ENCODE peak calls at places on chromosomes 11 and 22, in nine cellular contexts. T is fibroblast of the aortic adventitia, O is cardiac muscle cell, P is heart left ventricle, J is mucosa of descending colon, B is BE2C, G is dorsolateral prefrontal cortex, M is retinal pigment epithelial cell, Y is PC-9. A is an unnamed sample.

GRCh38 chr22:23236440-23237139 is 56.3 kb downstream of the BCR start:
- DNase-seq in T (no peak), O (no peak), P (no peak), J (no peak), B (no peak), G (peak; percentile 67), M (no peak), Y (no peak), A (no peak)

GRCh38 chr11:15158351-15159015 is 43.8 kb downstream of the INSC start:
- DNase-seq in T (peak; percentile 72), O (no peak), P (no peak), J (no peak), B (no peak), G (no peak), M (no peak), Y (no peak), A (no peak)

GRCh38 chr22:32781695-32782094 is 19.8 kb upstream of the TIMP3 start:
- DNase-seq in T (peak; percentile 43), O (no peak), P (no peak), J (no peak), B (no peak), G (no peak), M (no peak), Y (no peak), A (no peak)

GRCh38 chr11:132028380-132029240 is 658.2 kb downstream of the NTM start:
- DNase-seq in T (peak; percentile 73), O (peak; percentile 53), P (no peak), J (no peak), B (no peak), G (no peak), M (no peak), Y (no peak), A (no peak)

GRCh38 chr11:83720675-83721074 is 434.5 kb upstream of the CCDC90B start:
- DNase-seq in T (no peak), O (no peak), P (no peak), J (no peak), B (no peak), G (no peak), M (no peak), Y (no peak), A (no peak)

GRCh38 chr22:49243965-49244364 is 583.7 kb downstream of the BRD1 start:
- DNase-seq in T (no peak), O (no peak), P (no peak), J (no peak), B (no peak), G (no peak), M (no peak), Y (no peak), A (no peak)

GRCh38 chr22:30932661-30933060 is 35.9 kb downstream of the MORC2 start:
- DNase-seq in T (no peak), O (no peak), P (no peak), J (no peak), B (no peak), G (no peak), M (no peak), Y (no peak), A (no peak)

GRCh38 chr11:22190827-22191463 is 1.9 kb upstream of the ANO5 start:
- DNase-seq in T (no peak), O (no peak), P (no peak), J (no peak), B (no peak), G (no peak), M (no peak), Y (no peak), A (no peak)

GRCh38 chr11:102153082-102153481 is 42.8 kb downstream of the YAP1 start:
- DNase-seq in T (no peak), O (no peak), P (no peak), J (no peak), B (no peak), G (no peak), M (no peak), Y (no peak), A (no peak)

GRCh38 chr11:6567371-6567745 is 36.1 kb downstream of the RRP8 start:
- DNase-seq in T (no peak), O (no peak), P (no peak), J (no peak), B (no peak), G (peak; percentile 67), M (no peak), Y (no peak), A (no peak)

GRCh38 chr22:40453676-40454075 is 83.3 kb downstream of the SGSM3 start:
- DNase-seq in T (no peak), O (no peak), P (no peak), J (no peak), B (no peak), G (no peak), M (no peak), Y (no peak), A (no peak)

GRCh38 chr11:76837696-76838421 is 22.9 kb upstream of the ACER3 start:
- DNase-seq in T (no peak), O (no peak), P (no peak), J (no peak), B (no peak), G (no peak), M (no peak), Y (no peak), A (no peak)
- H3K4me3 ChIP-seq in T (no peak overlapping the region), O (no peak overlapping the region), P (no peak overlapping the region), J (no peak overlapping the region), B (no peak overlapping the region), G (no peak overlapping the region), M (no peak overlapping the region), Y (no peak overlapping the region), A (no peak overlapping the region)

GRCh38 chr11:8263769-8264410 is at the start of gene LMO1:
- DNase-seq in T (peak; percentile 66), O (peak; percentile 94), P (peak; percentile 81), J (peak; percentile 85), B (peak; percentile 86), G (peak; percentile 90), M (no peak), Y (peak; percentile 66), A (no peak)
- H3K4me3 ChIP-seq in T (peak within 1 kb of the TSS; percentile 44), O (peak within 1 kb of the TSS; percentile 32), P (peak within 1 kb of the TSS; percentile 25), J (no peak within 1 kb of the TSS), B (peak within 1 kb of the TSS; percentile 54), G (peak within 1 kb of the TSS; percentile 72), M (peak within 1 kb of the TSS; percentile 43), Y (peak within 1 kb of the TSS; percentile 11), A (peak within 1 kb of the TSS; percentile 45)

GRCh38 chr11:124672531-124673215 is 866 bp downstream of the SIAE start:
- DNase-seq in T (no peak), O (no peak), P (no peak), J (no peak), B (no peak), G (no peak), M (no peak), Y (peak; percentile 0), A (no peak)
- H3K4me3 ChIP-seq in T (peak overlapping the region; percentile 81), O (peak overlapping the region; percentile 70), P (peak overlapping the region; percentile 68), J (peak overlapping the region; percentile 54), B (peak overlapping the region; percentile 75), G (peak overlapping the region; percentile 70), M (peak overlapping the region; percentile 78), Y (peak overlapping the region; percentile 83), A (peak overlapping the region; percentile 79)

GRCh38 chr22:24686280-24686679 is 83.3 kb downstream of the GGT1 start:
- DNase-seq in T (no peak), O (no peak), P (no peak), J (no peak), B (no peak), G (no peak), M (no peak), Y (no peak), A (no peak)
- H3K4me3 ChIP-seq in T (no peak overlapping the region), O (no peak overlapping the region), P (no peak overlapping the region), J (no peak overlapping the region), B (peak overlapping the region; percentile 36), G (peak overlapping the region; percentile 58), M (no peak overlapping the region), Y (no peak overlapping the region), A (no peak overlapping the region)

GRCh38 chr22:42641801-42642413 is 1.5 kb upstream of the ATP5MGL start:
- DNase-seq in T (no peak), O (no peak), P (no peak), J (no peak), B (no peak), G (no peak), M (no peak), Y (no peak), A (no peak)

GRCh38 chr22:42636506-42636905 is 3.9 kb downstream of the ATP5MGL start:
- DNase-seq in T (no peak), O (no peak), P (no peak), J (no peak), B (no peak), G (no peak), M (no peak), Y (no peak), A (no peak)

GRCh38 chr22:42635531-42635930 is 4.9 kb downstream of the ATP5MGL start:
- DNase-seq in T (peak; percentile 90), O (no peak), P (peak; percentile 77), J (no peak), B (no peak), G (no peak), M (peak; percentile 87), Y (peak; percentile 82), A (peak; percentile 76)

GRCh38 chr22:42639541-42640241 is 710 bp downstream of the ATP5MGL start:
- DNase-seq in T (no peak), O (no peak), P (no peak), J (no peak), B (no peak), G (no peak), M (no peak), Y (no peak), A (no peak)

DNA sequence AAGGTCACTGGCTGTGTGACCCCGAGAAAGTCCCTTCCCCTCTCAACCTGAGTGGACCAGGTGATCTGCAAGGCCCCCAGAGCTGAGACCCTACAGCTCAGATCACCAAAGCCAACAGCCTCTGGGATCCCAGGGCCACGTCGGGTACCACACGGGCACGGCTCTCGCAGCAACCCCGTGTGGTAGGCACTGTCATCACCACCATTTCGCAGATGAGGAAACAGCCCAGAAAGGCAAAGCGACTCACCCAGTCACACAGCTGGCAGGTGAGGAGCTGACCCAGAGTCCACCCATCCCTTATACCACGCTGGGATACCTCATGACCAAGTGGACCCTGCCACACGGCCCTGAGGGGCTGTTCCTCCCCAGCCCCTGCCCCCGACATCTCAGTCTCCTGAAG is 2.8 kb downstream of the ATP5MGL start:
- DNase-seq in T (no peak), O (no peak), P (no peak), J (no peak), B (no peak), G (no peak), M (no peak), Y (no peak), A (no peak)
- H3K4me3 ChIP-seq in T (no peak overlapping the region), O (no peak overlapping the region), P (no peak overlapping the region), J (no peak overlapping the region), B (no peak overlapping the region), G (no peak overlapping the region), M (no peak overlapping the region), Y (no peak overlapping the region), A (no peak overlapping the region)

DNA sequence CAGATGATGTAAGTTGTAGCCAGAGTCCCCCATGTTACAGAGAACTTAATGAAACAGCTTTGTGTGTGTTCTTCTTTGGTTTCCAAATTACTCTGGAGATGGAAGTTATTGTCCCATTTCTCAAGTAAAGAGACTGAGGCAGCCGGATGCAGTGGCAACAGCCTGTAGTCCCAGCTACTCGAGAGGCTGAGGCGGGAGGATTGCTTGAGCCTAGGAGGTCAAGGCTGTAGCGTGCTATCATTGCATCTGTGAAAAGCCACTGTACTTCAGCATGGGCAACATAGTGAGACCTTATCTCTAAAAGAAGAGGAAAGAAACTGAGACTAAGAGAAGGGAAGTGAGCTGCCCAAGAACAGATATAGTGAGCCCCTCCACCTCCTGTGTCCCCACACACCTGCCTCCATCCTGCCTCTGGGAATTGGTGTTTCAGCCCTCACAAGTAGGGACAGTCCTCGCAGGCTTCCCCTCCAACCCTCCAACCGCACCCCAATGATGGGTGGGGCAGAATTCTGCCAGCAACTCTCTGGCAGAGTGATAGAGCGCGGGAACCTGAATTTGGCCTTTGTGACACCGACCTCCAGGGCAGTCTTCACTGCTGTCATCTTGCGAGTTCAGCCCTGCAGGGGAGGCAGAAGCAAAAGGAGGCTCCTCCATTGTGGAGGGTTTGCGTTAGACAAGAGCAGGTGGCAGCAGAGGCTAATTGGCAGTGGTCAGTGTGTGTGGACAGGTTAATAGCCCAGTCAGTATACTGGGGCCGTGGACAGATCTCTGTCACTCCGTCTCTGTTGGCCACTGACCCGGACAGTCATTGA is 1.6 kb downstream of the PDXP start:
- DNase-seq in T (no peak), O (no peak), P (no peak), J (no peak), B (no peak), G (no peak), M (no peak), Y (no peak), A (no peak)
- H3K4me3 ChIP-seq in T (peak overlapping the region; percentile 78), O (peak overlapping the region; percentile 92), P (no peak overlapping the region), J (no peak overlapping the region), B (peak overlapping the region; percentile 91), G (peak overlapping the region; percentile 79), M (peak overlapping the region; percentile 70), Y (peak overlapping the region; percentile 66), A (peak overlapping the region; percentile 78)